ENCODE peak calls at places on chromosomes 11 and 22, in four cellular contexts. One of them, this sample, is unnamed.

GRCh38 chr11:6402061-6402470 is 11.8 kb downstream of the SMPD1 start:
- DNase-seq in K562: no peak
- DNase-seq in HepG2: peak; percentile 59
- DNase-seq in GM12878: no peak
- DNase-seq in this sample: no peak

GRCh38 chr11:72848846-72849466 is 34.7 kb downstream of the ATG16L2 start:
- DNase-seq in K562: peak; percentile 60
- DNase-seq in HepG2: peak; percentile 29
- DNase-seq in GM12878: no peak
- DNase-seq in this sample: peak; percentile 54

GRCh38 chr11:117314840-117315239 is 1.2 kb downstream of the BACE1 start:
- DNase-seq in K562: no peak
- DNase-seq in HepG2: no peak
- DNase-seq in GM12878: no peak
- DNase-seq in this sample: no peak

GRCh38 chr11:16286095-16286494 is 70.3 kb downstream of the SOX6 start:
- DNase-seq in K562: no peak
- DNase-seq in HepG2: no peak
- DNase-seq in GM12878: no peak
- DNase-seq in this sample: no peak

GRCh38 chr11:105827906-105828305 is 194.1 kb downstream of the MSANTD4 start:
- DNase-seq in K562: no peak
- DNase-seq in HepG2: no peak
- DNase-seq in GM12878: no peak
- DNase-seq in this sample: no peak

GRCh38 chr22:31230155-31230870 is 18.2 kb downstream of the LIMK2 start:
- DNase-seq in HepG2: no peak
- DNase-seq in GM12878: peak; percentile 57
- DNase-seq in K562: no peak
- DNase-seq in this sample: no peak

GRCh38 chr22:44883011-44883421 is 126.8 kb downstream of the PHF21B start:
- DNase-seq in HepG2: no peak
- DNase-seq in GM12878: no peak
- DNase-seq in K562: no peak
- DNase-seq in this sample: no peak

GRCh38 chr11:8531312-8531711 is 62.7 kb downstream of the STK33 start:
- DNase-seq in HepG2: no peak
- DNase-seq in GM12878: no peak
- DNase-seq in K562: no peak
- DNase-seq in this sample: no peak

GRCh38 chr22:27784099-27784446 is 17.5 kb downstream of the MN1 start:
- DNase-seq in GM12878: no peak
- DNase-seq in K562: no peak
- DNase-seq in HepG2: no peak
- DNase-seq in this sample: no peak

GRCh38 chr11:76215946-76216345 is 9.6 kb upstream of the WNT11 start:
- DNase-seq in K562: no peak
- DNase-seq in GM12878: no peak
- DNase-seq in HepG2: no peak
- DNase-seq in this sample: no peak

GRCh38 chr11:115391598-115391997 is 112.6 kb downstream of the CADM1 start:
- DNase-seq in HepG2: no peak
- DNase-seq in K562: no peak
- DNase-seq in GM12878: no peak
- DNase-seq in this sample: peak; percentile 22

GRCh38 chr11:117279711-117280376 is 11.3 kb upstream of the BACE1-AS start:
- DNase-seq in GM12878: no peak
- DNase-seq in K562: no peak
- DNase-seq in HepG2: no peak
- DNase-seq in this sample: no peak

GRCh38 chr22:37716708-37717107 is 19.9 kb downstream of the TRIOBP start:
- DNase-seq in GM12878: no peak
- DNase-seq in HepG2: no peak
- DNase-seq in K562: no peak
- DNase-seq in this sample: no peak

GRCh38 chr11:86658534-86658933 is 13.9 kb downstream of the ME3 start:
- DNase-seq in GM12878: no peak
- DNase-seq in K562: no peak
- DNase-seq in HepG2: no peak
- DNase-seq in this sample: no peak

GRCh38 chr11:60797846-60798630 is 12.9 kb downstream of the MS4A10 start:
- DNase-seq in K562: no peak
- DNase-seq in GM12878: no peak
- DNase-seq in HepG2: no peak
- DNase-seq in this sample: no peak

GRCh38 chr11:66870616-66871520 is 14.0 kb downstream of the LRFN4 start:
- DNase-seq in HepG2: no peak
- DNase-seq in GM12878: no peak
- DNase-seq in K562: no peak
- DNase-seq in this sample: no peak

GRCh38 chr22:28601915-28602314 is 77.7 kb downstream of the TTC28 start:
- DNase-seq in K562: no peak
- DNase-seq in HepG2: peak; percentile 10
- DNase-seq in GM12878: no peak
- DNase-seq in this sample: no peak

GRCh38 chr11:67572747-67573419 is 10.7 kb upstream of the GSTP1 start:
- DNase-seq in GM12878: no peak
- DNase-seq in HepG2: peak; percentile 69
- DNase-seq in K562: peak; percentile 64
- DNase-seq in this sample: no peak

GRCh38 chr22:24517446-24517845 is 22.3 kb downstream of the UPB1 start:
- DNase-seq in K562: no peak
- DNase-seq in HepG2: no peak
- DNase-seq in GM12878: no peak
- DNase-seq in this sample: no peak

GRCh38 chr22:23840026-23840425 is 1.2 kb upstream of the DERL3 start:
- DNase-seq in K562: no peak
- DNase-seq in GM12878: no peak
- DNase-seq in HepG2: no peak
- DNase-seq in this sample: no peak

GRCh38 chr11:888290-889212 is 22.1 kb downstream of the CHID1 start:
- DNase-seq in GM12878: no peak
- DNase-seq in HepG2: no peak
- DNase-seq in K562: no peak
- DNase-seq in this sample: no peak

GRCh38 chr22:28983190-28983589 is 78.4 kb downstream of the C22orf31 start:
- DNase-seq in HepG2: no peak
- DNase-seq in GM12878: no peak
- DNase-seq in K562: no peak
- DNase-seq in this sample: no peak

GRCh38 chr11:32099516-32099915 is 8.6 kb downstream of the RCN1 start:
- DNase-seq in GM12878: no peak
- DNase-seq in HepG2: no peak
- DNase-seq in K562: no peak
- DNase-seq in this sample: no peak

GRCh38 chr11:70477607-70478006 is 79.3 kb downstream of the CTTN start:
- DNase-seq in GM12878: no peak
- DNase-seq in HepG2: no peak
- DNase-seq in K562: no peak
- DNase-seq in this sample: no peak

DNA sequence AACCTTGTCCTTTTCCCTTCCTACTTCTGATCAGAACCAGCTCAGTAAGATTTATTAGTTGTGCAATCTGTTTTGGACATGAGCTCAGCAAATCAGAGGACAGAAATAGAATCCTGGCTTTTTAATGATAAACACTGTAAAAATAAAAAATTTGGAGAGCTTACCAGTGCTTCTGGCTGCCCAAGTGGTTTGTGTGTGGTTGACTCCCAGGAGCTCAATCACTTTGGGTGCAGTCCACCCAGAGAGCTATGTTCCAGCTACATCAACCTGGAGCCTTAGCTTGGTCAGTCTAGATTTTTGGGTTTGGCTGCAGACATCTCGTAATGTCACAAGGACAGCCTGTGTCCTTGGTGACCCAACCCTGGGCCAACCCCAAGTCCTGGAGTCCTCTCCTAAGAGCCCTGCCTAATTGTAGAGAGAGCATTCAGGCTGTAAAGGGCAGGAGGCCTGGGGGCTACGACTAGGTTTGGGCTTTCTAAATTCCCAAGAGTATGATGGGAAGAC is 28.5 kb downstream of the CD44 start:
- DNase-seq in K562: no peak
- DNase-seq in HepG2: no peak
- DNase-seq in GM12878: no peak
- DNase-seq in this sample: no peak
- TF ChIP-seq FOXK2 in K562: no peak
- TF ChIP-seq FOXK2 in HepG2: no peak
- TF ChIP-seq FOXK2 in GM12878: no peak
- TF ChIP-seq FOXK2 in this sample: no peak

DNA sequence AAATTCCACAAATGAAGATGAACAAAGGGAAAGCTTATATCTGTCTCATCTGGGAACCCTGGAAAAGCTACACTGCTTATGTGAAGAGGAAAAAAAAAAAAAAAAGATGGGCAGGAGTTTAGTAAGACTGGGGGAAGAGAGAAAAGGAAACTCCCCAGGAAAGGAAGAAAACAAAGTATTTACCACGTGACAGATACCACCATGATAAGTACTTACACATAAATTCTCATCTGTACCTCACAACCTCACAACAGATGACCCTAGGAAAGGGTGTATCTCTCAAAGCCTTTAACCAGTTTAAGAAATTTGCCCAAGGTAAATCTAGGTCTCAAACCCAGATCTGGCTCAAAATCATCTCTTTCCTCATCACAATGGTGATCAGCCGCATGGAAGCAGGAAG is 77.1 kb downstream of the GAB2 start:
- DNase-seq in K562: no peak
- DNase-seq in GM12878: no peak
- DNase-seq in HepG2: no peak
- DNase-seq in this sample: no peak
- TF ChIP-seq FOXK2 in K562: no peak
- TF ChIP-seq FOXK2 in GM12878: no peak
- TF ChIP-seq FOXK2 in HepG2: no peak
- TF ChIP-seq FOXK2 in this sample: no peak

GRCh38 chr11:111465400-111465799 is 46.8 kb downstream of the BTG4 start:
- DNase-seq in GM12878: no peak
- DNase-seq in HepG2: no peak
- DNase-seq in K562: no peak
- DNase-seq in this sample: no peak
- TF ChIP-seq FOXK2 in GM12878: no peak
- TF ChIP-seq FOXK2 in HepG2: no peak
- TF ChIP-seq FOXK2 in K562: no peak
- TF ChIP-seq FOXK2 in this sample: no peak

GRCh38 chr11:46977038-46977818 is 40.7 kb downstream of the CSTPP1 start:
- DNase-seq in HepG2: peak; percentile 81
- DNase-seq in GM12878: no peak
- DNase-seq in K562: no peak
- DNase-seq in this sample: no peak

GRCh38 chr11:46972821-46973220 is 36.3 kb downstream of the CSTPP1 start:
- DNase-seq in HepG2: no peak
- DNase-seq in K562: no peak
- DNase-seq in GM12878: no peak
- DNase-seq in this sample: no peak

GRCh38 chr11:46977940-46978595 is 41.5 kb downstream of the CSTPP1 start:
- DNase-seq in K562: no peak
- DNase-seq in GM12878: no peak
- DNase-seq in HepG2: peak; percentile 64
- DNase-seq in this sample: no peak

GRCh38 chr11:46979358-46979757 is 42.8 kb downstream of the CSTPP1 start:
- DNase-seq in GM12878: no peak
- DNase-seq in K562: no peak
- DNase-seq in HepG2: no peak
- DNase-seq in this sample: no peak

GRCh38 chr11:46976182-46976854 is 39.8 kb downstream of the CSTPP1 start:
- DNase-seq in HepG2: no peak
- DNase-seq in GM12878: peak; percentile 25
- DNase-seq in K562: no peak
- DNase-seq in this sample: no peak
- TF ChIP-seq FOXK2 in HepG2: no peak
- TF ChIP-seq FOXK2 in GM12878: no peak
- TF ChIP-seq FOXK2 in K562: no peak
- TF ChIP-seq FOXK2 in this sample: no peak

GRCh38 chr22:48365386-48365785 is 1462.3 kb downstream of the BRD1 start:
- DNase-seq in GM12878: no peak
- DNase-seq in K562: no peak
- DNase-seq in HepG2: no peak
- DNase-seq in this sample: no peak
- TF ChIP-seq FOXK2 in GM12878: no peak
- TF ChIP-seq FOXK2 in K562: no peak
- TF ChIP-seq FOXK2 in HepG2: no peak
- TF ChIP-seq FOXK2 in this sample: no peak

GRCh38 chr22:35065796-35066218 is at the start of gene ISX:
- DNase-seq in HepG2: peak; percentile 54
- DNase-seq in GM12878: no peak
- DNase-seq in K562: peak; percentile 18
- DNase-seq in this sample: no peak
- TF ChIP-seq FOXK2 in HepG2: no peak
- TF ChIP-seq FOXK2 in GM12878: no peak
- TF ChIP-seq FOXK2 in K562: no peak
- TF ChIP-seq FOXK2 in this sample: no peak

GRCh38 chr11:61985863-61986262 is 18.4 kb upstream of the FTH1 start:
- DNase-seq in GM12878: no peak
- DNase-seq in HepG2: no peak
- DNase-seq in K562: no peak
- DNase-seq in this sample: no peak

GRCh38 chr11:61980783-61981541 is 13.5 kb upstream of the FTH1 start:
- DNase-seq in GM12878: no peak
- DNase-seq in K562: no peak
- DNase-seq in HepG2: peak; percentile 95
- DNase-seq in this sample: no peak

GRCh38 chr11:61978703-61979661 is 11.5 kb upstream of the FTH1 start:
- DNase-seq in K562: peak; percentile 12
- DNase-seq in GM12878: no peak
- DNase-seq in HepG2: no peak
- DNase-seq in this sample: no peak

GRCh38 chr11:61983419-61983818 is 16.0 kb upstream of the FTH1 start:
- DNase-seq in GM12878: no peak
- DNase-seq in K562: no peak
- DNase-seq in HepG2: no peak
- DNase-seq in this sample: no peak
- TF ChIP-seq FOXK2 in GM12878: no peak
- TF ChIP-seq FOXK2 in K562: no peak
- TF ChIP-seq FOXK2 in HepG2: no peak
- TF ChIP-seq FOXK2 in this sample: no peak

GRCh38 chr11:2426826-2427521 is 17.3 kb downstream of the TRPM5 start:
- DNase-seq in HepG2: no peak
- DNase-seq in K562: no peak
- DNase-seq in GM12878: no peak
- DNase-seq in this sample: no peak

GRCh38 chr11:2426221-2426620 is 18.1 kb downstream of the TRPM5 start:
- DNase-seq in K562: no peak
- DNase-seq in GM12878: no peak
- DNase-seq in HepG2: no peak
- DNase-seq in this sample: no peak

GRCh38 chr11:2423157-2424025 is 20.9 kb downstream of the TRPM5 start:
- DNase-seq in GM12878: no peak
- DNase-seq in HepG2: no peak
- DNase-seq in K562: no peak
- DNase-seq in this sample: no peak

GRCh38 chr11:2425506-2425905 is 18.8 kb downstream of the TRPM5 start:
- DNase-seq in K562: no peak
- DNase-seq in HepG2: no peak
- DNase-seq in GM12878: no peak
- DNase-seq in this sample: no peak

GRCh38 chr11:2424811-2425495 is 19.4 kb downstream of the TRPM5 start:
- DNase-seq in K562: no peak
- DNase-seq in HepG2: no peak
- DNase-seq in GM12878: no peak
- DNase-seq in this sample: no peak
- TF ChIP-seq FOXK2 in K562: no peak
- TF ChIP-seq FOXK2 in HepG2: no peak
- TF ChIP-seq FOXK2 in GM12878: no peak
- TF ChIP-seq FOXK2 in this sample: no peak